ENCODE peak calls at places on chromosomes 5 and 9, in five cellular contexts. W is lower lobe of right lung, J is thyroid gland, Q is GM12878, S is mesothelial cell of epicardium. X is an unnamed sample.

GRCh38 chr5:38607930-38608545 is 51.6 kb upstream of the LIFR start:
- DNase-seq in J (peak), Q (no peak), W (no peak), S (no peak), X (no peak)

GRCh38 chr5:98938459-98938858 is 9.7 kb upstream of the CHD1 start:
- DNase-seq in J (no peak), S (no peak), W (no peak), Q (no peak), X (no peak)

GRCh38 chr5:100706796-100707195 is 171.6 kb downstream of the FAM174A start:
- DNase-seq in S (no peak), Q (no peak), J (no peak), W (no peak), X (no peak)

GRCh38 chr5:127997131-127997775 is 86.3 kb upstream of the SLC12A2 start:
- DNase-seq in J (peak), Q (no peak), S (no peak), W (no peak), X (no peak)

GRCh38 chr9:94490465-94490864 is 64.4 kb upstream of the PCAT7 start:
- DNase-seq in W (no peak), J (no peak), Q (no peak), S (no peak), X (no peak)

GRCh38 chr9:35070823-35071813 is 1.3 kb downstream of the VCP start:
- DNase-seq in S (no peak), W (no peak), J (peak), Q (no peak), X (no peak)

GRCh38 chr5:136032564-136032963 is 3.8 kb downstream of the TGFBI start:
- DNase-seq in S (no peak), Q (no peak), J (no peak), W (no peak), X (no peak)

GRCh38 chr5:36073595-36074216 is 7.0 kb upstream of the UGT3A2 start:
- DNase-seq in W (no peak), S (no peak), J (no peak), Q (no peak), X (no peak)

GRCh38 chr5:166086568-166086967 is 2204.9 kb upstream of the WWC1 start:
- DNase-seq in W (no peak), S (no peak), Q (no peak), J (no peak), X (no peak)

GRCh38 chr5:79074641-79075040 is 5.1 kb downstream of the BHMT2 start:
- DNase-seq in S (no peak), Q (no peak), W (no peak), J (no peak), X (no peak)

GRCh38 chr9:134343637-134344036 is 17.4 kb downstream of the RXRA start:
- DNase-seq in Q (no peak), W (peak), J (peak), S (no peak), X (no peak)

GRCh38 chr5:50653946-50654345 is 12.5 kb upstream of the PARP8 start:
- DNase-seq in J (no peak), S (no peak), W (no peak), Q (no peak), X (no peak)

GRCh38 chr5:154535535-154535934 is 57.5 kb upstream of the HAND1 start:
- DNase-seq in Q (no peak), W (no peak), S (no peak), J (no peak), X (no peak)

GRCh38 chr9:116549061-116549664 is 137.9 kb upstream of the TRIM32 start:
- DNase-seq in Q (no peak), W (peak), J (peak), S (no peak), X (no peak)

GRCh38 chr5:74632947-74633356 is 7.6 kb downstream of the ENC1 start:
- DNase-seq in S (no peak), Q (no peak), W (no peak), J (no peak), X (no peak)

GRCh38 chr5:180120221-180121101 is 48.9 kb upstream of the RNF130 start:
- DNase-seq in J (no peak), S (no peak), Q (no peak), W (peak), X (no peak)

GRCh38 chr9:17315341-17315740 is 180.5 kb downstream of the CNTLN start:
- DNase-seq in W (no peak), J (no peak), S (no peak), Q (no peak), X (no peak)

GRCh38 chr5:56302027-56302426 is 68.9 kb upstream of the ANKRD55 start:
- DNase-seq in Q (no peak), S (no peak), W (no peak), J (no peak), X (no peak)

GRCh38 chr9:94160594-94161501 is 76.6 kb downstream of the PTPDC1 start:
- DNase-seq in W (no peak), S (no peak), J (no peak), Q (no peak), X (no peak)

GRCh38 chr5:1016476-1016875 is 7.9 kb downstream of the NKD2 start:
- DNase-seq in W (no peak), S (no peak), J (no peak), Q (no peak), X (no peak)

GRCh38 chr9:108040783-108041182 is 551.2 kb upstream of the KLF4 start:
- DNase-seq in W (no peak), S (no peak), J (no peak), Q (no peak), X (no peak)

GRCh38 chr9:80518441-80518840 is 946.7 kb downstream of the TLE4 start:
- DNase-seq in Q (no peak), J (no peak), W (no peak), S (no peak), X (no peak)

GRCh38 chr5:151141535-151141934 is 16.0 kb downstream of the ANXA6 start:
- DNase-seq in Q (no peak), W (no peak), J (no peak), S (no peak), X (peak)

GRCh38 chr5:131514316-131515275 is 120.4 kb downstream of the RAPGEF6 start:
- DNase-seq in Q (no peak), W (no peak), S (no peak), J (no peak), X (no peak)
- TF ChIP-seq CTCF in Q (peak), W (peak), S (no peak), J (no peak), X (no peak)

GRCh38 chr5:169721771-169722170 is 84.7 kb downstream of the DOCK2 start:
- DNase-seq in Q (no peak), J (no peak), W (no peak), S (no peak), X (no peak)
- TF ChIP-seq CTCF in Q (no peak), J (no peak), W (no peak), S (no peak), X (no peak)

DNA sequence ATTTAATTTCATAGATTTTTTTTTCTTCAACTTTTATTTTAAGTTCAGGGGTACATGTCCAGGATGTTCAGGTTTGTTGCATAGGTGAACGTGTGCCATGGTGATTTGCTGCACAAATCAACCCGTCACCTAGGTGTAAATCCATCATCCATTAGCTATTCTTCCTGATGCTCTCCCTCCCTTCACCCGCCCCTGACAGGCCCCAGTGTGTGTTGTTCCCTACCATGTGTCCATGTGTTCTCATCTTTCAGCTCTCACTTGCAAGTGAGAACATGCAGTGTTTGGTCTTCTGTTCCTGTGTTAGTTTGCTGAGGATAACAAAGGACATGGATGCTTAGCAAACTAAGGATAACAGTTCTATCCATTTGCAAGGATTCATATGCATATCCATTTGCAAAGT is 209.1 kb upstream of the ADCY2 start:
- DNase-seq in S (no peak), J (no peak), Q (no peak), W (no peak), X (no peak)
- TF ChIP-seq CTCF in S (no peak), J (no peak), Q (no peak), W (no peak), X (no peak)

GRCh38 chr5:124619121-124619520 is 127.3 kb downstream of the ZNF608 start:
- DNase-seq in W (no peak), Q (no peak), S (no peak), J (no peak), X (no peak)

GRCh38 chr5:124612023-124612422 is 134.4 kb downstream of the ZNF608 start:
- DNase-seq in Q (no peak), W (no peak), S (no peak), J (no peak), X (no peak)

GRCh38 chr5:124613273-124613953 is 133.0 kb downstream of the ZNF608 start:
- DNase-seq in Q (no peak), S (no peak), J (no peak), W (no peak), X (no peak)

GRCh38 chr5:124617787-124618186 is 128.7 kb downstream of the ZNF608 start:
- DNase-seq in Q (no peak), S (no peak), W (no peak), J (no peak), X (no peak)

DNA sequence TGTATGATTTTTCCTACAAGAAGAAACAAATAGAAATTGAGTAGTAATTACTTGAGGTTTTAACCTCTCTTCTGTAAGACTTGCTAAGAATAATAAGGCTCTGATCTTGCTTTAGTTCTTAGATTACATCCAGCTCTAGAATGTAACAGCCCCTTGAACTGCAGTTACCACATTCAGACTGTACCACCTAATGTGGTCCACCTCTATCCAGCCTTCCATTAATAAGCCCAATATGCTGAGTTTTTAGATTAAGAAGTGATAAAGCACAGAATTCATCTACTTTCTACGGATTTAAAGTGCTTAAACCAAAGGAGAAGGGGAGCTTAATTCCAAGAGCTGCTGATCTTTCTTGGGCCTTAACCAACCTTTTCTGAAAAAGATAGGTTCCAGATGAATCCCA is 131.6 kb downstream of the ZNF608 start:
- DNase-seq in Q (no peak), S (no peak), W (no peak), J (no peak), X (no peak)
- TF ChIP-seq CTCF in Q (no peak), S (no peak), W (no peak), J (no peak), X (no peak)

DNA sequence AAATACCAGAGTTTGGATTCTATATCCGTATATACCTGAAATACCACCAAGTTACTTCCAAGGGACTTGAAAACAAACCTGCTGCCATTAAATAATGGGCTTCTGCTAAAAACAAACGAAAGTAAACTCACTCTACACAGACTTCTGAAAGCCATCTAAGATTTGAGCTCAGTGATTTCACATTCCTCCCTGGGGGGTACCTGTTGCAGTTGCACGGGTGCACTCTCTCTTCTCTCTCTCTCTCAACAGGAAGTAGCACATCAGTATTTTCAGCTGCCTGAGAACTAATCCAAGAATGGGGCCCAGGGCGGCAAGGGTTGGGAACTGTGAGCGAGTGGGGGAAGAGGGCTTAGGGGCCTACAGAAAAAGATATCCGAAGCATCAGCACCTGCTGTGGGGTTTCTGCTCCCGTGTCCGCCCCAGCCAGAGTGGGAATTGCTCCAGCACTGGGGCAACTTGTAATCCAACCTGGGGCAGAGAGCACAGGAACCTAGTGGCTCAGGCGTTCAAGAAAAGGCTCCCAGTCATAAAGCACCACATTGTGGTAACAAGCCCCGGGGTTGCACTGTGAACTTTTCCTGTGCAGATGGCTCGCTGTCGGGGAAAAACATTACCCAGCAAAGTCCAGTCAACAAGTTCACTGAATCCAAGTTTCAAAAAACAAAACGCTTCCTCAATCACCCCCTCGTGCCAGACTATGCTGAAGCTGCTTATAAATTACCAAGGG is 99.8 kb downstream of the EFNA5 start:
- DNase-seq in J (peak), Q (peak), W (no peak), S (no peak), X (peak)
- TF ChIP-seq CTCF in J (no peak), Q (peak), W (no peak), S (no peak), X (no peak)

GRCh38 chr5:91219803-91220371 is 163.2 kb downstream of the ARRDC3 start:
- DNase-seq in J (no peak), W (no peak), Q (no peak), S (no peak), X (no peak)
- TF ChIP-seq CTCF in J (no peak), W (peak), Q (peak), S (no peak), X (peak)